ENCODE peak calls at places on chromosomes 11 and 22, in nine cellular contexts. D is GM13976, X is HFFc6, O is GM03348, M is glomerular endothelial cell, I is GM12865, L is PC-9, Q is NCI-H1092, W is GM04504. B is an unnamed sample.

GRCh38 chr11:27124514-27125264 is 84.1 kb downstream of the BBOX1 start:
- DNase-seq in D (no peak), L (no peak), M (no peak), O (peak), I (no peak), X (peak), W (peak), Q (no peak), B (no peak)

GRCh38 chr11:34339149-34340064 is 18.4 kb downstream of the ABTB2 start:
- DNase-seq in L (no peak), X (no peak), O (no peak), W (no peak), M (no peak), D (no peak), I (peak), Q (no peak), B (peak)

GRCh38 chr22:35624547-35624946 is 7.4 kb upstream of the MB start:
- DNase-seq in M (no peak), W (no peak), I (no peak), X (no peak), D (no peak), Q (no peak), L (no peak), O (no peak), B (no peak)

GRCh38 chr22:48248901-48249455 is 1486.5 kb downstream of the TBC1D22A start:
- DNase-seq in Q (no peak), W (no peak), X (no peak), M (no peak), L (no peak), D (no peak), O (no peak), I (no peak), B (no peak)

GRCh38 chr11:46574656-46575055 is 19.2 kb downstream of the AMBRA1 start:
- DNase-seq in W (no peak), X (no peak), L (no peak), Q (no peak), I (no peak), D (no peak), O (no peak), M (no peak), B (no peak)

GRCh38 chr11:78277314-78277994 is 88.7 kb downstream of the USP35 start:
- DNase-seq in X (no peak), W (no peak), O (no peak), Q (no peak), M (no peak), I (no peak), D (no peak), L (peak), B (no peak)

GRCh38 chr11:288328-289144 is at the start of gene PGGHG:
- DNase-seq in D (peak), Q (no peak), X (no peak), I (peak), L (peak), W (no peak), O (peak), M (no peak), B (no peak)

GRCh38 chr22:27885977-27886842 is 32.8 kb downstream of the PITPNB start:
- DNase-seq in X (peak), D (peak), I (peak), O (peak), Q (no peak), W (peak), M (peak), L (peak), B (no peak)

GRCh38 chr11:66981976-66982578 is 7.0 kb downstream of the C11orf86 start:
- DNase-seq in L (peak), Q (peak), M (peak), X (peak), O (peak), D (no peak), I (peak), W (peak), B (peak)

GRCh38 chr11:70501933-70502540 is 103.7 kb downstream of the CTTN start:
- DNase-seq in D (no peak), X (no peak), L (no peak), I (no peak), M (no peak), O (no peak), W (no peak), Q (no peak), B (no peak)

GRCh38 chr11:6667733-6668374 is 12.2 kb upstream of the DCHS1 start:
- DNase-seq in L (no peak), W (no peak), M (no peak), O (peak), X (peak), I (peak), Q (no peak), D (no peak), B (no peak)

GRCh38 chr11:130431337-130431773 is 2.9 kb upstream of the ADAMTS8 start:
- DNase-seq in I (peak), W (no peak), M (peak), X (peak), L (peak), D (peak), O (peak), Q (peak), B (no peak)

GRCh38 chr11:85680897-85681296 is 5.1 kb downstream of the CCDC89 start:
- DNase-seq in D (no peak), I (peak), O (no peak), X (no peak), W (no peak), L (no peak), M (no peak), Q (no peak), B (no peak)

GRCh38 chr22:38981659-38982007 is 514 bp upstream of the APOBEC3B start:
- DNase-seq in O (no peak), Q (no peak), X (no peak), M (no peak), D (no peak), W (no peak), L (no peak), I (peak), B (no peak)

GRCh38 chr22:45883811-45884170 is 93.2 kb downstream of the WNT7B start:
- DNase-seq in Q (no peak), D (no peak), X (no peak), L (no peak), M (no peak), W (no peak), O (no peak), I (no peak), B (no peak)

GRCh38 chr22:21051145-21051835 is 5.5 kb downstream of the LRRC74B start:
- DNase-seq in I (no peak), D (peak), M (no peak), Q (no peak), L (no peak), X (no peak), W (no peak), O (no peak), B (no peak)

GRCh38 chr11:104051806-104052205 is 15.4 kb downstream of the DDI1 start:
- DNase-seq in O (no peak), Q (no peak), W (no peak), I (no peak), X (no peak), D (no peak), M (no peak), L (no peak), B (no peak)

GRCh38 chr11:105719073-105719846 is 109.4 kb downstream of the GRIA4 start:
- DNase-seq in M (peak), L (peak), D (peak), O (no peak), X (no peak), I (peak), W (no peak), Q (peak), B (no peak)

GRCh38 chr11:78025378-78025777 is 2.3 kb upstream of the KCTD14 start:
- DNase-seq in L (no peak), I (no peak), Q (no peak), W (no peak), D (no peak), X (no peak), M (no peak), O (no peak), B (no peak)

B was measured in SIG-M5.